ENCODE peak calls at places on chromosome 14, in four cellular contexts. I is OCI-LY7, U is GM23338, K is HCT116. E is an unnamed sample.

GRCh38 chr14:52348279-52348678 is 34.2 kb downstream of the PTGER2 start:
- DNase-seq in I (no peak), U (no peak), K (no peak), E (no peak)

GRCh38 chr14:106204063-106204462 is 677.7 kb downstream of the TMEM121 start:
- DNase-seq in I (no peak), U (no peak), K (no peak), E (no peak)

GRCh38 chr14:61421212-61421923 is 100.0 kb downstream of the PRKCH start:
- DNase-seq in I (no peak), U (no peak), K (no peak), E (no peak)

GRCh38 chr14:24032727-24033418 is 18.9 kb upstream of the CARMIL3 start:
- DNase-seq in I (no peak), U (no peak), K (no peak), E (no peak)

GRCh38 chr14:58584383-58584782 is 53.4 kb upstream of the DACT1 start:
- DNase-seq in I (no peak), U (no peak), K (no peak), E (no peak)

GRCh38 chr14:54346257-54346656 is 50.5 kb upstream of the CDKN3 start:
- DNase-seq in I (no peak), U (no peak), K (no peak), E (no peak)

GRCh38 chr14:25034803-25035681 is 14.9 kb downstream of the STXBP6 start:
- DNase-seq in I (no peak), U (no peak), K (no peak), E (no peak)

GRCh38 chr14:38357557-38357956 is 101.7 kb upstream of the CLEC14A start:
- DNase-seq in I (no peak), U (no peak), K (no peak), E (no peak)

GRCh38 chr14:89641495-89642162 is 224.6 kb upstream of the FOXN3 start:
- DNase-seq in I (no peak), U (no peak), K (no peak), E (peak; percentile 72)

GRCh38 chr14:25048170-25049126 is 1.5 kb downstream of the STXBP6 start:
- DNase-seq in I (no peak), U (peak; percentile 30), K (no peak), E (no peak)

GRCh38 chr14:44149597-44149996 is 357.5 kb downstream of the FSCB start:
- DNase-seq in I (peak; percentile 4), U (peak; percentile 91), K (peak; percentile 43), E (peak; percentile 12)

GRCh38 chr14:105085766-105086165 is 20.5 kb upstream of the GPR132 start:
- DNase-seq in I (no peak), U (no peak), K (no peak), E (no peak)

GRCh38 chr14:48008646-48009045 is 333.2 kb upstream of the MDGA2 start:
- DNase-seq in I (no peak), U (peak; percentile 8), K (no peak), E (no peak)

GRCh38 chr14:39395555-39396254 is 36.5 kb downstream of the FBXO33 start:
- DNase-seq in I (no peak), U (no peak), K (no peak), E (no peak)

GRCh38 chr14:77342726-77343397 is 22.0 kb downstream of the GSTZ1 start:
- DNase-seq in I (no peak), U (no peak), K (no peak), E (no peak)

GRCh38 chr14:50303744-50304471 is 8.1 kb downstream of the L2HGDH start:
- DNase-seq in I (no peak), U (no peak), K (no peak), E (no peak)

GRCh38 chr14:103629503-103630121 is 601 bp downstream of the KLC1 start:
- DNase-seq in I (peak; percentile 47), U (peak; percentile 73), K (no peak), E (peak; percentile 6)

GRCh38 chr14:82872494-82872893 is 1338.8 kb upstream of the SEL1L start:
- DNase-seq in I (peak; percentile 3), U (peak; percentile 77), K (no peak), E (no peak)

GRCh38 chr14:87230726-87231125 is 762.3 kb downstream of the GALC start:
- DNase-seq in I (no peak), U (no peak), K (no peak), E (no peak)

GRCh38 chr14:96581902-96582640 is 79.9 kb downstream of the PAPOLA start:
- DNase-seq in I (no peak), U (peak; percentile 52), K (no peak), E (no peak)

GRCh38 chr14:104115691-104116543 is 22.5 kb upstream of the KIF26A start:
- DNase-seq in I (no peak), U (no peak), K (no peak), E (no peak)

GRCh38 chr14:42047421-42048045 is 440.9 kb downstream of the LRFN5 start:
- DNase-seq in I (no peak), U (no peak), K (no peak), E (no peak)

GRCh38 chr14:59905193-59905592 is 14.8 kb upstream of the LRRC9 start:
- DNase-seq in I (no peak), U (no peak), K (no peak), E (no peak)

GRCh38 chr14:34113051-34113511 is 162.2 kb upstream of the EGLN3 start:
- DNase-seq in I (no peak), U (no peak), K (no peak), E (no peak)

GRCh38 chr14:93683241-93683640 is 105.0 kb downstream of the PRIMA1 start:
- DNase-seq in I (peak; percentile 49), U (peak; percentile 79), K (peak; percentile 48), E (no peak)

GRCh38 chr14:71645656-71646055 is 286.6 kb upstream of the RGS6 start:
- DNase-seq in I (no peak), U (no peak), K (no peak), E (no peak)

GRCh38 chr14:69845787-69846186 is 33.4 kb upstream of the SMOC1 start:
- DNase-seq in I (no peak), U (no peak), K (no peak), E (no peak)

GRCh38 chr14:97180304-97181200 is 383.4 kb downstream of the VRK1 start:
- DNase-seq in I (no peak), U (no peak), K (peak; percentile 88), E (no peak)

GRCh38 chr14:87847216-87847615 is 145.8 kb downstream of the GALC start:
- DNase-seq in I (no peak), U (no peak), K (no peak), E (no peak)

GRCh38 chr14:48598458-48598857 is 923.1 kb upstream of the MDGA2 start:
- DNase-seq in I (no peak), U (no peak), K (no peak), E (no peak)

GRCh38 chr14:61563162-61563511 is 132.2 kb upstream of the HIF1A start:
- DNase-seq in I (no peak), U (no peak), K (no peak), E (no peak)

GRCh38 chr14:60642270-60642789 is 6.9 kb downstream of the SIX1 start:
- DNase-seq in I (no peak), U (peak; percentile 84), K (no peak), E (no peak)

GRCh38 chr14:24132061-24132685 is 1.7 kb downstream of the FITM1 start:
- DNase-seq in I (no peak), U (no peak), K (no peak), E (no peak)

GRCh38 chr14:26088260-26088659 is 509.6 kb downstream of the NOVA1 start:
- DNase-seq in I (no peak), U (peak; percentile 88), K (no peak), E (no peak)

GRCh38 chr14:71555654-71556559 is 376.3 kb upstream of the RGS6 start:
- DNase-seq in I (peak; percentile 93), U (no peak), K (no peak), E (peak; percentile 78)

GRCh38 chr14:25431211-25432076 is 381.5 kb upstream of the STXBP6 start:
- DNase-seq in I (peak; percentile 5), U (peak; percentile 76), K (no peak), E (peak; percentile 23)

GRCh38 chr14:53668861-53669260 is 287.8 kb downstream of the BMP4 start:
- DNase-seq in I (no peak), U (no peak), K (no peak), E (no peak)

GRCh38 chr14:68807148-68807600 is 14.3 kb upstream of the ZFP36L1 start:
- DNase-seq in I (peak; percentile 77), U (no peak), K (no peak), E (no peak)

GRCh38 chr14:53048631-53049030 is 97.8 kb upstream of the FERMT2 start:
- DNase-seq in I (no peak), U (no peak), K (no peak), E (no peak)

GRCh38 chr14:101215936-101216335 is 312.4 kb upstream of the RTL1 start:
- DNase-seq in I (no peak), U (no peak), K (no peak), E (no peak)

GRCh38 chr14:66507722-66508546 is at the start of gene GPHN:
- DNase-seq in I (no peak), U (peak; percentile 98), K (peak; percentile 98), E (peak; percentile 92)
- TF ChIP-seq CTCF in I (no peak), U (no peak), K (peak; percentile 21), E (no peak)

GRCh38 chr14:72645706-72646105 is 248.2 kb downstream of the DPF3 start:
- DNase-seq in I (no peak), U (no peak), K (no peak), E (no peak)
- TF ChIP-seq EZH2phosphoT487 in I (no peak), U (no peak), K (no peak), E (no peak)

GRCh38 chr14:92185559-92185958 is 63.8 kb downstream of the CPSF2 start:
- DNase-seq in I (no peak), U (no peak), K (no peak), E (no peak)

DNA sequence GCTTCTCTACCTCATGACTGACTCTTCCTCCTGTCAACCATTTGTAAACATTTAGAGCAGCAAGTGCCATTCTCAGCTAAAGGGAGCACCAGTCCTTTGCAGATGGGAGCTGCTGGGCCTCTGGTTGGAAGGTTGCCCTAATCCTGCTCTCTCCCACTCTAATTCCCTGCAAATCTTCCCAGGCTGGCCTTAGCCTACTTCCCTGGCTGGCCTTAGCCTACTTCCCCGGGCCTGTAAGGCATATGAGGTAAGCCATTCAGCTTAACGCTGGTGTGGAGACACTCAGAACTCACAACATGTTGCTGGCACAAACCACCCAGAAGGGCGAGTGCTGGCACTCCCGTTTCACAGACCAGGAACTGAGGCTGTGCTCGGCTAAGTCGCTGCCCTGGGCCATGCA is 69.0 kb downstream of the CPSF2 start:
- DNase-seq in I (no peak), U (no peak), K (no peak), E (no peak)
- H3K4me2 ChIP-seq in I (no peak overlapping the region), U (no peak overlapping the region), K (no peak overlapping the region), E (no peak overlapping the region)

DNA sequence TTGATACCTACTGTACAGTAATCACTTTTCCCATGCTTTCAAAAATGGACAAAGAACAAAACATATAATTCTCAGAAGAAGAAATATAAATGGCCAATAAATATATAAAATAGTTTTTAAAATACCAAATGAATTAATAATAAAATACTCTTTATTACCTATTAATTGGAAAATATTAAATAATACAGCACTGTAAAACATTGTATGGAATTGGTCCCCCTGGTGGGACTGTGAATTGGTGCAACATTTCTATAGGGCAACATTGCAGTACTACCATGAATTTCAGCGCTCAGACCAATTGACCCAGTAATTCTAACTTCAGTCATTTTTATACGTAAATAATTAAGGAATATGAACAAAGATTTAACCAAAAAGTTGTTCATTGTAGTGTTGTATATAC is 162.6 kb downstream of the PELI2 start:
- DNase-seq in I (no peak), U (no peak), K (no peak), E (no peak)
- TF ChIP-seq CTCF in I (peak; percentile 20), U (no peak), K (no peak), E (no peak)